ENCODE peak calls at places on chromosomes 12 and 14, in four cellular contexts. D is naive thymus-derived CD8-positive, alpha-beta T cell; A is activated CD4-positive, alpha-beta T cell treated with anti-CD3 and anti-CD28 coated beads for 36 hours; L is PC-3. B is an unnamed sample.

GRCh38 chr14:49633650-49634546 is 1.1 kb downstream of the DNAAF2 start:
- ATAC-seq in D (peak), A (peak), L (peak), B (peak)

GRCh38 chr14:59254911-59255545 is 66.6 kb downstream of the DAAM1 start:
- ATAC-seq in D (no peak), A (no peak), L (no peak), B (no peak)

GRCh38 chr12:50603817-50604639 is 99.2 kb downstream of the DIP2B start:
- ATAC-seq in D (no peak), A (no peak), L (no peak), B (no peak)

GRCh38 chr14:99471731-99472130 is 8.9 kb downstream of the SETD3 start:
- ATAC-seq in D (no peak), A (no peak), L (no peak), B (no peak)

GRCh38 chr12:116206828-116207227 is 70.7 kb downstream of the MED13L start:
- ATAC-seq in D (no peak), A (peak), L (no peak), B (peak)

GRCh38 chr14:96227428-96227827 is 22.8 kb downstream of the BDKRB2 start:
- ATAC-seq in D (no peak), A (no peak), L (no peak), B (no peak)

GRCh38 chr14:54659365-54659764 is 92.4 kb downstream of the SAMD4A start:
- ATAC-seq in D (no peak), A (no peak), L (peak), B (no peak)

GRCh38 chr14:59483360-59483759 is 848 bp downstream of the L3HYPDH start:
- ATAC-seq in D (no peak), A (no peak), L (peak), B (no peak)

GRCh38 chr14:74140374-74140850 is 55.7 kb downstream of the LIN52 start:
- ATAC-seq in D (no peak), A (no peak), L (no peak), B (no peak)

GRCh38 chr12:51262758-51263177 is 7.4 kb downstream of the SMAGP start:
- ATAC-seq in D (peak), A (no peak), L (peak), B (peak)

GRCh38 chr12:11695321-11695720 is 45.8 kb downstream of the ETV6 start:
- ATAC-seq in D (no peak), A (no peak), L (no peak), B (no peak)

GRCh38 chr12:129966086-129966640 is 62.3 kb upstream of the TMEM132D start:
- ATAC-seq in D (no peak), A (no peak), L (no peak), B (no peak)

GRCh38 chr14:85529803-85530574 is at the start of gene FLRT2:
- ATAC-seq in D (no peak), A (no peak), L (no peak), B (no peak)